ENCODE peak calls at places on chromosomes 7 and 10, in ten cellular contexts. A is mammary epithelial cell; B is CD8-positive, alpha-beta T cell; K is foreskin fibroblast; S is fibroblast of mammary gland; F is BJ; I is IMR-90; Q is thoracic aorta; M is vagina; U is left lung. T is an unnamed sample.
A peak's percentile ranks its signal among the peaks of the same experiment; 100 is the strongest.

GRCh38 chr10:61733358-61733940 is 70.7 kb downstream of the CABCOCO1 start:
- DNase-seq in A (peak; percentile 19), B (no peak), K (peak; percentile 30), S (peak; percentile 67), F (no peak), I (peak; percentile 64), Q (no peak), M (no peak), U (no peak), T (no peak)

GRCh38 chr10:18773180-18773579 is 113.9 kb downstream of the ARL5B start:
- DNase-seq in A (no peak), B (no peak), K (no peak), S (no peak), F (no peak), I (no peak), Q (no peak), M (no peak), U (no peak), T (no peak)

GRCh38 chr7:10579561-10579960 is 394.1 kb upstream of the PHF14 start:
- DNase-seq in A (no peak), B (no peak), K (no peak), S (no peak), F (no peak), I (no peak), Q (no peak), M (no peak), U (no peak), T (no peak)

GRCh38 chr7:101163281-101164070 is 1.9 kb downstream of the VGF start:
- DNase-seq in A (peak; percentile 60), B (no peak), K (peak; percentile 31), S (no peak), F (no peak), I (no peak), Q (no peak), M (no peak), U (peak; percentile 84), T (no peak)

GRCh38 chr10:103548581-103549348 is 55.3 kb downstream of the NEURL1 start:
- DNase-seq in A (no peak), B (no peak), K (no peak), S (no peak), F (no peak), I (no peak), Q (no peak), M (peak; percentile 29), U (no peak), T (no peak)

GRCh38 chr10:108852211-108852610 is 1071.1 kb downstream of the XPNPEP1 start:
- DNase-seq in A (no peak), B (no peak), K (no peak), S (no peak), F (no peak), I (no peak), Q (no peak), M (no peak), U (no peak), T (no peak)

GRCh38 chr10:121437596-121437995 is 160.6 kb downstream of the FGFR2 start:
- DNase-seq in A (no peak), B (no peak), K (no peak), S (no peak), F (no peak), I (no peak), Q (no peak), M (no peak), U (no peak), T (no peak)

GRCh38 chr7:133504825-133505224 is 251.9 kb downstream of the EXOC4 start:
- DNase-seq in A (no peak), B (no peak), K (no peak), S (peak; percentile 23), F (no peak), I (peak; percentile 53), Q (no peak), M (no peak), U (no peak), T (no peak)

GRCh38 chr10:91838199-91838598 is 40.0 kb downstream of the TNKS2 start:
- DNase-seq in A (no peak), B (no peak), K (no peak), S (no peak), F (no peak), I (no peak), Q (no peak), M (no peak), U (no peak), T (no peak)

GRCh38 chr7:67302113-67303039 is 305.7 kb downstream of the TYW1 start:
- DNase-seq in A (peak; percentile 99), B (peak; percentile 94), K (peak; percentile 98), S (peak; percentile 99), F (peak; percentile 95), I (peak; percentile 99), Q (peak; percentile 99), M (peak; percentile 99), U (peak; percentile 96), T (peak; percentile 95)

GRCh38 chr10:89029785-89030437 is 39.3 kb downstream of the FAS start:
- DNase-seq in A (peak; percentile 62), B (peak; percentile 49), K (peak; percentile 78), S (peak; percentile 86), F (peak; percentile 31), I (peak; percentile 84), Q (peak; percentile 21), M (no peak), U (peak; percentile 84), T (no peak)

GRCh38 chr7:158863611-158864506 is 7.5 kb downstream of the DYNC2I1 start:
- DNase-seq in A (peak; percentile 70), B (no peak), K (peak; percentile 83), S (peak; percentile 53), F (peak; percentile 50), I (peak; percentile 60), Q (peak; percentile 62), M (no peak), U (no peak), T (no peak)

GRCh38 chr10:83373659-83374058 is 765.6 kb upstream of the GHITM start:
- DNase-seq in A (peak; percentile 47), B (no peak), K (no peak), S (no peak), F (no peak), I (no peak), Q (no peak), M (no peak), U (no peak), T (no peak)

GRCh38 chr7:15921576-15921975 is 235.1 kb upstream of the MEOX2 start:
- DNase-seq in A (peak; percentile 13), B (no peak), K (peak; percentile 44), S (peak; percentile 54), F (peak; percentile 43), I (peak; percentile 54), Q (no peak), M (no peak), U (no peak), T (no peak)

GRCh38 chr7:6675807-6676405 is 30.8 kb downstream of the ZNF12 start:
- DNase-seq in A (no peak), B (no peak), K (no peak), S (peak; percentile 14), F (no peak), I (no peak), Q (no peak), M (no peak), U (no peak), T (no peak)

GRCh38 chr10:87093461-87094372 is 926 bp downstream of the GLUD1 start:
- DNase-seq in A (peak; percentile 53), B (peak; percentile 47), K (peak; percentile 35), S (peak; percentile 35), F (no peak), I (peak; percentile 22), Q (peak; percentile 52), M (no peak), U (peak; percentile 89), T (peak; percentile 7)

DNA sequence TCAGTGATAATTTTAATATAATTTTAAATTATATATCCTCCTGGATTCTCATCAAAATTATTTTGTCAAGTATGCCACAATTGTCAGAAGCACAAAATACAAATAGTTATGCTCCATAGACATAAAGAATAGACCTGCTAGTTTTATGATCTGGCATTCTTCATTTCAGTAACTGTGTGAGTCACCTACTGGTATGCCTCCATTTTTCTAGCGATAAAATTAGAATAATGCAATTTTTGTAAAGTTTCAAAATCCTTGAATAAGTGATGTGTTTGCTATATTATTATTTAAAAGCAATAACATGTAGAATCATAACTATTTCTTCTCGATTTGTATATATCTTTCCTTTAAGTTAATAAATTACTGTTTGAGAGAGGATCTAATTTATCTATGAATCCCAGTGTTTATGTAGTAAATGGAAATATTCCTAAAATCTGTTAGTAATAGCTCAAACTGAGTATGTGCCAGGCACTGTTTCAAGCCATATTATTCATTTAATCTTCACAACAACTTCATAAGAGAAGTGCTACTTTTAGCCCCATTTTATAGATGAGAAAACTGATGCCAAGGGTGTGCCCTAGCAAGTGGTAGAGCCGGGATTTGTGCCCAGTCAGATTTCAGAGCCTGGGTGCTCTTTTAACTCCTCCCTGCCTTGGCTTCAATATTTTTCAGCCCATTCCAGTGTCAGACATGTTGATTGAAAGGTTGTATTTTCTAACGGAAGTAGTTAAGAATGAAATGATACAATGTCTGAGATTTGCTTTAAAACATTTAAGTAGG is 38.4 kb downstream of the NET1 start:
- DNase-seq in A (no peak), B (no peak), K (no peak), S (no peak), F (no peak), I (no peak), Q (no peak), M (no peak), U (no peak), T (no peak)
- H3K4me3 ChIP-seq in A (no peak overlapping the region), B (no peak overlapping the region), K (no peak overlapping the region), S (no peak overlapping the region), F (no peak overlapping the region), I (no peak overlapping the region), Q (peak overlapping the region; percentile 90), M (peak overlapping the region; percentile 22), U (no peak overlapping the region), T (no peak overlapping the region)

GRCh38 chr7:104980440-104980839 is 33.6 kb upstream of the KMT2E start:
- DNase-seq in A (no peak), B (no peak), K (no peak), S (peak; percentile 69), F (no peak), I (no peak), Q (no peak), M (no peak), U (no peak), T (no peak)
- TF ChIP-seq CTCF in A (no peak), B (no peak), K (no peak), S (no peak), F (no peak), I (no peak), Q (no peak), M (no peak), U (no peak), T (no peak)

DNA sequence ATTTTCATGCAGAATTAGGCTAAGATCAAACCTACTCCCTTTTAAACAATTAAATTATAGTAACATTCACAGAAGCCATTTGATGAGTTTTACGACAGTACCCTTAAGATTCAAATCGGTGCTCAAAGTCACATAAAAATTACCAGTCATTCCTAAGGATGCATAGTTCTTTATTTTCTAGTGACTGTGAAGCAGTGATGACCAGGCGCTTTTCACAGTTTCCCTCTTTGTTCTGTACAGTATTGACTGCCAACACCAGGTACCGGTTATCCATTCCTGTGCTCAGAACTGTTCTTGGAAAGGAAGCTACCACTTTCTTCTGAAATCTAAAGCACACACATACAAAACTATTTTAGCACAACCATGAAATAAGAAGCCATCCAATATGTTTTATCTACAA is 1.9 kb downstream of the DNA2 start:
- DNase-seq in A (no peak), B (no peak), K (no peak), S (no peak), F (no peak), I (no peak), Q (no peak), M (no peak), U (no peak), T (no peak)
- H3K4me3 ChIP-seq in A (no peak overlapping the region), B (no peak overlapping the region), K (no peak overlapping the region), S (no peak overlapping the region), F (no peak overlapping the region), I (no peak overlapping the region), Q (no peak overlapping the region), M (no peak overlapping the region), U (no peak overlapping the region), T (no peak overlapping the region)

GRCh38 chr7:37853468-37853867 is 5.1 kb downstream of the NME8 start:
- DNase-seq in A (no peak), B (no peak), K (no peak), S (no peak), F (no peak), I (no peak), Q (no peak), M (no peak), U (no peak), T (no peak)
- TF ChIP-seq CTCF in A (peak; percentile 9), B (no peak), K (no peak), S (peak; percentile 19), F (no peak), I (no peak), Q (no peak), M (no peak), U (no peak), T (no peak)

T was measured in esophagus squamous epithelium.